ENCODE peak calls at places on chromosomes 5 and 9, in six cellular contexts. One of them, this sample, is unnamed.

GRCh38 chr5:150079655-150080461 is 6.5 kb downstream of the CSF1R start:
- DNase-seq in mammary epithelial cell: no peak
- DNase-seq in testis: peak
- DNase-seq in AG09309: no peak
- DNase-seq in right lobe of liver: peak
- DNase-seq in body of pancreas: no peak
- DNase-seq in this sample: no peak

GRCh38 chr5:74631088-74631960 is 9.2 kb downstream of the ENC1 start:
- DNase-seq in right lobe of liver: no peak
- DNase-seq in mammary epithelial cell: no peak
- DNase-seq in body of pancreas: no peak
- DNase-seq in testis: no peak
- DNase-seq in AG09309: no peak
- DNase-seq in this sample: peak

GRCh38 chr5:171483453-171484177 is 64.2 kb downstream of the FGF18 start:
- DNase-seq in body of pancreas: peak
- DNase-seq in testis: peak
- DNase-seq in AG09309: no peak
- DNase-seq in mammary epithelial cell: no peak
- DNase-seq in right lobe of liver: no peak
- DNase-seq in this sample: peak

GRCh38 chr5:79193643-79194042 is 42.3 kb upstream of the JMY start:
- DNase-seq in AG09309: no peak
- DNase-seq in mammary epithelial cell: peak
- DNase-seq in testis: no peak
- DNase-seq in body of pancreas: peak
- DNase-seq in right lobe of liver: peak
- DNase-seq in this sample: no peak

GRCh38 chr9:111529787-111530186 is 4.8 kb downstream of the ZNF483 start:
- DNase-seq in mammary epithelial cell: no peak
- DNase-seq in testis: no peak
- DNase-seq in body of pancreas: no peak
- DNase-seq in right lobe of liver: no peak
- DNase-seq in AG09309: no peak
- DNase-seq in this sample: no peak

GRCh38 chr5:157718529-157718928 is 12.7 kb upstream of the THG1L start:
- DNase-seq in right lobe of liver: no peak
- DNase-seq in testis: no peak
- DNase-seq in mammary epithelial cell: peak
- DNase-seq in AG09309: peak
- DNase-seq in body of pancreas: no peak
- DNase-seq in this sample: peak

GRCh38 chr9:15225564-15226126 is 81.4 kb downstream of the TTC39B start:
- DNase-seq in right lobe of liver: no peak
- DNase-seq in body of pancreas: no peak
- DNase-seq in AG09309: no peak
- DNase-seq in testis: no peak
- DNase-seq in mammary epithelial cell: no peak
- DNase-seq in this sample: no peak

GRCh38 chr5:98989723-98990122 is 60.9 kb upstream of the CHD1 start:
- DNase-seq in mammary epithelial cell: no peak
- DNase-seq in testis: no peak
- DNase-seq in body of pancreas: no peak
- DNase-seq in right lobe of liver: no peak
- DNase-seq in AG09309: no peak
- DNase-seq in this sample: no peak

GRCh38 chr5:34598177-34598794 is 57.8 kb upstream of the RAI14 start:
- DNase-seq in testis: no peak
- DNase-seq in right lobe of liver: no peak
- DNase-seq in body of pancreas: no peak
- DNase-seq in AG09309: peak
- DNase-seq in mammary epithelial cell: peak
- DNase-seq in this sample: peak

GRCh38 chr9:134390537-134390936 is 64.3 kb downstream of the RXRA start:
- DNase-seq in AG09309: no peak
- DNase-seq in right lobe of liver: no peak
- DNase-seq in body of pancreas: no peak
- DNase-seq in mammary epithelial cell: no peak
- DNase-seq in testis: no peak
- DNase-seq in this sample: no peak

GRCh38 chr5:168987540-168988300 is 313.2 kb downstream of the SLIT3 start:
- DNase-seq in mammary epithelial cell: peak
- DNase-seq in testis: peak
- DNase-seq in body of pancreas: peak
- DNase-seq in right lobe of liver: peak
- DNase-seq in AG09309: peak
- DNase-seq in this sample: peak

GRCh38 chr9:133729646-133730281 is 8.4 kb downstream of the SARDH start:
- DNase-seq in right lobe of liver: peak
- DNase-seq in testis: peak
- DNase-seq in body of pancreas: no peak
- DNase-seq in mammary epithelial cell: no peak
- DNase-seq in AG09309: no peak
- DNase-seq in this sample: no peak

GRCh38 chr5:87411586-87412416 is 929 bp downstream of the CCNH start:
- DNase-seq in right lobe of liver: peak
- DNase-seq in AG09309: no peak
- DNase-seq in testis: peak
- DNase-seq in body of pancreas: peak
- DNase-seq in mammary epithelial cell: peak
- DNase-seq in this sample: peak

GRCh38 chr5:97229196-97229595 is 46.1 kb upstream of the RIOK2 start:
- DNase-seq in body of pancreas: no peak
- DNase-seq in AG09309: no peak
- DNase-seq in testis: no peak
- DNase-seq in right lobe of liver: no peak
- DNase-seq in mammary epithelial cell: peak
- DNase-seq in this sample: no peak

GRCh38 chr5:118857700-118858099 is 130.6 kb downstream of the DTWD2 start:
- DNase-seq in AG09309: no peak
- DNase-seq in testis: no peak
- DNase-seq in right lobe of liver: no peak
- DNase-seq in body of pancreas: peak
- DNase-seq in mammary epithelial cell: peak
- DNase-seq in this sample: peak

GRCh38 chr5:55923177-55923872 is 71.4 kb downstream of the IL6ST start:
- DNase-seq in body of pancreas: no peak
- DNase-seq in mammary epithelial cell: no peak
- DNase-seq in testis: no peak
- DNase-seq in right lobe of liver: no peak
- DNase-seq in AG09309: no peak
- DNase-seq in this sample: no peak

GRCh38 chr5:144812770-144813169 is 642.1 kb downstream of the KCTD16 start:
- DNase-seq in right lobe of liver: no peak
- DNase-seq in body of pancreas: peak
- DNase-seq in mammary epithelial cell: peak
- DNase-seq in testis: no peak
- DNase-seq in AG09309: peak
- DNase-seq in this sample: peak

GRCh38 chr9:14320272-14321245 is 6.6 kb upstream of the NFIB start:
- DNase-seq in mammary epithelial cell: peak
- DNase-seq in right lobe of liver: no peak
- DNase-seq in testis: no peak
- DNase-seq in AG09309: peak
- DNase-seq in body of pancreas: no peak
- DNase-seq in this sample: peak

GRCh38 chr5:154755361-154756202 is at the start of gene LARP1:
- DNase-seq in testis: peak
- DNase-seq in mammary epithelial cell: peak
- DNase-seq in body of pancreas: peak
- DNase-seq in right lobe of liver: peak
- DNase-seq in AG09309: no peak
- DNase-seq in this sample: no peak

DNA sequence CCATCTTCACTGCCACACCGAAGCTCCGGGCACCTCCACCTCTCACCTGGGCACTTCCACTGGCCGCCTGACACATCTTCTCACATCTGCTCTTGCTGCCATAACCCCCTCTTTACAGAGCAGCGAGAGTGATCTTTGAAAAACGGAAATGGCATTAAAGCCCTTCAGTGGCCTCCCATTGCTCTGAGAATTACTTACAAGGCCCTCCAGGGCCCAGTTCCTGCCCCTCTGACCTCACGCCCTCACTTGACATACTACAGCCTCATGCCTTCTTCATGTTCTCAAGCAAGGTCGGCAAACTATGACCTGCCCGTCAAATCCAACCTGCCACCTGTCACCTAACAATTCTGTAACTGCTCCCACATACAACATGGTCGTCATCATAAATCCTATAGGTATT is 187.3 kb downstream of the NR3C1 start:
- DNase-seq in mammary epithelial cell: no peak
- DNase-seq in testis: no peak
- DNase-seq in body of pancreas: no peak
- DNase-seq in AG09309: no peak
- DNase-seq in right lobe of liver: no peak
- DNase-seq in this sample: no peak
- H3K4me3 ChIP-seq in mammary epithelial cell: no peak
- H3K4me3 ChIP-seq in testis: no peak
- H3K4me3 ChIP-seq in body of pancreas: no peak
- H3K4me3 ChIP-seq in AG09309: no peak
- H3K4me3 ChIP-seq in right lobe of liver: no peak
- H3K4me3 ChIP-seq in this sample: no peak

GRCh38 chr9:130320697-130321080 is 55.1 kb downstream of the HMCN2 start:
- DNase-seq in AG09309: no peak
- DNase-seq in right lobe of liver: no peak
- DNase-seq in mammary epithelial cell: no peak
- DNase-seq in testis: peak
- DNase-seq in body of pancreas: no peak
- DNase-seq in this sample: no peak
- TF ChIP-seq CTCF in AG09309: no peak
- TF ChIP-seq CTCF in right lobe of liver: peak
- TF ChIP-seq CTCF in mammary epithelial cell: peak
- TF ChIP-seq CTCF in testis: no peak
- TF ChIP-seq CTCF in body of pancreas: no peak
- TF ChIP-seq CTCF in this sample: peak

DNA sequence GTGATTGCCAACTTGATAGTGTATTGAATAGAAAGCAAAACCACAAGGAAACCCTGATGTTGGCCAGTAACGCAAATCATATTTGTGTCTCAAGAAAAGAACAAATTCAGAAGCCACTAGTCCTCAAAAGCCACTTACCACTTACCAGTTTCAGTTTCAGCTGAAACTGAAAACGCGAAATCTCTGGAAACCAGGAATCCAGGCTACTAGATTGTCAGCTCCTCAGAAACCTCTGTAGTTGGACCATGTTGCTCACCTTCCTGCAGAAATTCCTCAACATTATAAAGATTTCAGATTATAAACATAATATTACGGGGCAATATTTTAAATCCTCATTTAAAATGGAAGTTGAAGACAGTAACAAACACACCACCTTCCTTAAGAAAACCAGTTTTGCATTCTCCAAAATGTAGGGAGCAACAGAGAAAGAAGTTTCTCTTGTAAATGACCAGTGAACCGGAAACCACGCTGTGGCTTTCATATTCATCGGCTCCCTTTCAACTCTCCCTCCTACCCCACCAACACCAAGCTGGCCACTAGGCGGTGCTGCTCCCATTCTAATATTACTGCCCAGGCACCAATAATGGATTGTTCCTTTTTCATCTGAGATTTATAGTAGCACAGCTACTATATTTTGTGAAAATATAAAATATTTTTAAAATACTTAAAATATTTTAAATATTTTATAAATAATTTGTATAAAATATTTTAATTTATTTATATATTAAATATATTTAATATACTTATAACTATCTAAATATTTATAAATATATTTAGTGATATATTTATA is 8.7 kb upstream of the TMED7 start:
- DNase-seq in right lobe of liver: peak
- DNase-seq in mammary epithelial cell: peak
- DNase-seq in testis: peak
- DNase-seq in AG09309: no peak
- DNase-seq in body of pancreas: peak
- DNase-seq in this sample: peak
- H3K4me3 ChIP-seq in right lobe of liver: peak
- H3K4me3 ChIP-seq in mammary epithelial cell: peak
- H3K4me3 ChIP-seq in testis: no peak
- H3K4me3 ChIP-seq in AG09309: peak
- H3K4me3 ChIP-seq in body of pancreas: peak
- H3K4me3 ChIP-seq in this sample: peak

GRCh38 chr9:72809586-72809985 is 143.3 kb downstream of the ALDH1A1 start:
- DNase-seq in right lobe of liver: no peak
- DNase-seq in AG09309: no peak
- DNase-seq in body of pancreas: no peak
- DNase-seq in mammary epithelial cell: no peak
- DNase-seq in testis: no peak
- DNase-seq in this sample: no peak
- TF ChIP-seq CTCF in right lobe of liver: no peak
- TF ChIP-seq CTCF in AG09309: no peak
- TF ChIP-seq CTCF in body of pancreas: no peak
- TF ChIP-seq CTCF in mammary epithelial cell: no peak
- TF ChIP-seq CTCF in testis: no peak
- TF ChIP-seq CTCF in this sample: no peak

DNA sequence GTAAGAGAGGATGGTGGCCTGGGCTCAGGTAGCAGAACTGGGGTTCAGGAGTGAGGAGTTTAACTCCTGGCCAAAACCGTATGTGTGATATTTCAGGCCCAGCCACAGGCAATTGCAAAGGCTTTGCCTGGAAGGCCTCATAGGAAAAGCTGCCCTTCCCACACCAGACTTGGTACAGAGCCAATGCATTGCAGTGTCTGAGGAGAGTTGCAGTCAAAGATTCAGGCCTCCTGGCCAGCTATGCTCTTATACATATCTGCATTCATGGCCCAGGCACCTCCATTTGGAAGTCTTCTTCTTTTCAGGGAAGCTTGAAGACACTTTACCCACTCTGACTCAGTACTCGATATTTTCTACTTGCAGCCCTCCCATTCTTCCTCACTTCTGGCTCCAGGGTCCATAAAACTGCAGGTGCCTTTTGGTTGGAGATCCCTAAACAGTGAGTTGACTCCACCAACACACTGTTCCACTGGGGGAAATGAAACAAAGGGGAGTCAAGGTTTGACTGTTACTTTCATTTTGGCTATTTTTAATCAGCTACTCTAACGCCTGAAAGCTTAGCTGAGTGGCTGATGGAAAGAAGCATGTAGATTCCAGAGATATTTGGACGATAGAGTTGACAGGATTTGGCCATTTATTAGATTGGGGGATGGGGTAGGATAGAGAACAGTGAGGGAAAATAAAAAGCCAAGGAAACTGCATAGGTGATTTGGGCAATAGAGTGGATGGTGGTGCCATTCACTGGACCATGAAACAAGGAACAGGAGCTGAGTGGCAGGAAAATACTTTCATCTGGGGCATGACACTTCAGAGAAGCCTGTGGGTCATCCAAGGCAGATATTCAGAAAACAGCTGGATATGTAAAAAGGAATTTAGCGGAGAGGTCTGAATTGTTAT is 30.6 kb upstream of the IL33 start:
- DNase-seq in testis: peak
- DNase-seq in AG09309: peak
- DNase-seq in mammary epithelial cell: no peak
- DNase-seq in body of pancreas: peak
- DNase-seq in right lobe of liver: no peak
- DNase-seq in this sample: no peak
- H3K4me3 ChIP-seq in testis: no peak
- H3K4me3 ChIP-seq in AG09309: no peak
- H3K4me3 ChIP-seq in mammary epithelial cell: no peak
- H3K4me3 ChIP-seq in body of pancreas: no peak
- H3K4me3 ChIP-seq in right lobe of liver: no peak
- H3K4me3 ChIP-seq in this sample: no peak